ENCODE peak calls at places on chromosomes 12 and 14, in ten cellular contexts. One of them, this sample, is unnamed.

GRCh38 chr12:1369460-1369859 is 224.9 kb downstream of the FBXL14 start:
- DNase-seq in OCI-LY7: no peak
- DNase-seq in Calu3: no peak
- DNase-seq in Panc1: no peak
- DNase-seq in nephron progenitor cell: no peak
- DNase-seq in NB4: no peak
- DNase-seq in endothelial cell: no peak
- DNase-seq in right lobe of liver: no peak
- DNase-seq in kidney epithelial cell: no peak
- DNase-seq in dorsolateral prefrontal cortex: no peak
- DNase-seq in this sample: no peak

GRCh38 chr14:22433059-22433458 is 156.0 kb downstream of the DAD1 start:
- DNase-seq in OCI-LY7: peak
- DNase-seq in Calu3: no peak
- DNase-seq in Panc1: no peak
- DNase-seq in nephron progenitor cell: no peak
- DNase-seq in NB4: no peak
- DNase-seq in endothelial cell: no peak
- DNase-seq in right lobe of liver: no peak
- DNase-seq in kidney epithelial cell: no peak
- DNase-seq in dorsolateral prefrontal cortex: no peak
- DNase-seq in this sample: no peak

GRCh38 chr12:107457536-107457935 is 228.1 kb upstream of the PWP1 start:
- DNase-seq in OCI-LY7: no peak
- DNase-seq in Calu3: no peak
- DNase-seq in Panc1: no peak
- DNase-seq in nephron progenitor cell: no peak
- DNase-seq in NB4: no peak
- DNase-seq in endothelial cell: no peak
- DNase-seq in right lobe of liver: no peak
- DNase-seq in kidney epithelial cell: no peak
- DNase-seq in dorsolateral prefrontal cortex: no peak
- DNase-seq in this sample: no peak

GRCh38 chr12:104011265-104011664 is 38.7 kb downstream of the GLT8D2 start:
- DNase-seq in OCI-LY7: no peak
- DNase-seq in Calu3: peak
- DNase-seq in Panc1: peak
- DNase-seq in nephron progenitor cell: no peak
- DNase-seq in NB4: no peak
- DNase-seq in endothelial cell: no peak
- DNase-seq in right lobe of liver: no peak
- DNase-seq in kidney epithelial cell: peak
- DNase-seq in dorsolateral prefrontal cortex: no peak
- DNase-seq in this sample: no peak

GRCh38 chr12:68557011-68557715 is 53.5 kb upstream of the RAP1B start:
- DNase-seq in OCI-LY7: no peak
- DNase-seq in Calu3: no peak
- DNase-seq in Panc1: no peak
- DNase-seq in nephron progenitor cell: no peak
- DNase-seq in NB4: no peak
- DNase-seq in endothelial cell: no peak
- DNase-seq in right lobe of liver: no peak
- DNase-seq in kidney epithelial cell: no peak
- DNase-seq in dorsolateral prefrontal cortex: no peak
- DNase-seq in this sample: no peak

GRCh38 chr14:73752297-73752992 is 38.3 kb upstream of the PNMA1 start:
- DNase-seq in OCI-LY7: peak
- DNase-seq in Calu3: peak
- DNase-seq in Panc1: no peak
- DNase-seq in nephron progenitor cell: no peak
- DNase-seq in NB4: peak
- DNase-seq in endothelial cell: no peak
- DNase-seq in right lobe of liver: peak
- DNase-seq in kidney epithelial cell: no peak
- DNase-seq in dorsolateral prefrontal cortex: peak
- DNase-seq in this sample: no peak

GRCh38 chr12:130677957-130678558 is 38.0 kb downstream of the RIMBP2 start:
- DNase-seq in OCI-LY7: no peak
- DNase-seq in Calu3: no peak
- DNase-seq in Panc1: no peak
- DNase-seq in nephron progenitor cell: no peak
- DNase-seq in NB4: no peak
- DNase-seq in endothelial cell: no peak
- DNase-seq in right lobe of liver: no peak
- DNase-seq in kidney epithelial cell: no peak
- DNase-seq in dorsolateral prefrontal cortex: no peak
- DNase-seq in this sample: no peak

GRCh38 chr14:25431211-25432076 is 381.5 kb upstream of the STXBP6 start:
- DNase-seq in OCI-LY7: peak
- DNase-seq in Calu3: no peak
- DNase-seq in Panc1: no peak
- DNase-seq in nephron progenitor cell: peak
- DNase-seq in NB4: peak
- DNase-seq in endothelial cell: peak
- DNase-seq in right lobe of liver: peak
- DNase-seq in kidney epithelial cell: no peak
- DNase-seq in dorsolateral prefrontal cortex: no peak
- DNase-seq in this sample: no peak

GRCh38 chr12:42091769-42092168 is 52.9 kb downstream of the GXYLT1 start:
- DNase-seq in OCI-LY7: no peak
- DNase-seq in Calu3: no peak
- DNase-seq in Panc1: no peak
- DNase-seq in nephron progenitor cell: no peak
- DNase-seq in NB4: no peak
- DNase-seq in endothelial cell: no peak
- DNase-seq in right lobe of liver: no peak
- DNase-seq in kidney epithelial cell: no peak
- DNase-seq in dorsolateral prefrontal cortex: no peak
- DNase-seq in this sample: no peak

GRCh38 chr12:53052419-53053222 is 2.8 kb downstream of the TNS2 start:
- DNase-seq in OCI-LY7: no peak
- DNase-seq in Calu3: peak
- DNase-seq in Panc1: no peak
- DNase-seq in nephron progenitor cell: no peak
- DNase-seq in NB4: no peak
- DNase-seq in endothelial cell: no peak
- DNase-seq in right lobe of liver: peak
- DNase-seq in kidney epithelial cell: no peak
- DNase-seq in dorsolateral prefrontal cortex: peak
- DNase-seq in this sample: no peak

GRCh38 chr12:110453569-110454296 is 3.6 kb upstream of the ARPC3 start:
- DNase-seq in OCI-LY7: no peak
- DNase-seq in Calu3: no peak
- DNase-seq in Panc1: no peak
- DNase-seq in nephron progenitor cell: no peak
- DNase-seq in NB4: no peak
- DNase-seq in endothelial cell: no peak
- DNase-seq in right lobe of liver: no peak
- DNase-seq in kidney epithelial cell: no peak
- DNase-seq in dorsolateral prefrontal cortex: no peak
- DNase-seq in this sample: no peak

GRCh38 chr12:47636908-47637780 is 68.7 kb downstream of the RPAP3 start:
- DNase-seq in OCI-LY7: peak
- DNase-seq in Calu3: peak
- DNase-seq in Panc1: no peak
- DNase-seq in nephron progenitor cell: peak
- DNase-seq in NB4: peak
- DNase-seq in endothelial cell: no peak
- DNase-seq in right lobe of liver: peak
- DNase-seq in kidney epithelial cell: no peak
- DNase-seq in dorsolateral prefrontal cortex: no peak
- DNase-seq in this sample: peak
- TF ChIP-seq CTCF in OCI-LY7: peak
- TF ChIP-seq CTCF in Calu3: peak
- TF ChIP-seq CTCF in Panc1: peak
- TF ChIP-seq CTCF in nephron progenitor cell: peak
- TF ChIP-seq CTCF in NB4: peak
- TF ChIP-seq CTCF in endothelial cell: peak
- TF ChIP-seq CTCF in right lobe of liver: peak
- TF ChIP-seq CTCF in kidney epithelial cell: peak
- TF ChIP-seq CTCF in dorsolateral prefrontal cortex: no peak
- TF ChIP-seq CTCF in this sample: peak

DNA sequence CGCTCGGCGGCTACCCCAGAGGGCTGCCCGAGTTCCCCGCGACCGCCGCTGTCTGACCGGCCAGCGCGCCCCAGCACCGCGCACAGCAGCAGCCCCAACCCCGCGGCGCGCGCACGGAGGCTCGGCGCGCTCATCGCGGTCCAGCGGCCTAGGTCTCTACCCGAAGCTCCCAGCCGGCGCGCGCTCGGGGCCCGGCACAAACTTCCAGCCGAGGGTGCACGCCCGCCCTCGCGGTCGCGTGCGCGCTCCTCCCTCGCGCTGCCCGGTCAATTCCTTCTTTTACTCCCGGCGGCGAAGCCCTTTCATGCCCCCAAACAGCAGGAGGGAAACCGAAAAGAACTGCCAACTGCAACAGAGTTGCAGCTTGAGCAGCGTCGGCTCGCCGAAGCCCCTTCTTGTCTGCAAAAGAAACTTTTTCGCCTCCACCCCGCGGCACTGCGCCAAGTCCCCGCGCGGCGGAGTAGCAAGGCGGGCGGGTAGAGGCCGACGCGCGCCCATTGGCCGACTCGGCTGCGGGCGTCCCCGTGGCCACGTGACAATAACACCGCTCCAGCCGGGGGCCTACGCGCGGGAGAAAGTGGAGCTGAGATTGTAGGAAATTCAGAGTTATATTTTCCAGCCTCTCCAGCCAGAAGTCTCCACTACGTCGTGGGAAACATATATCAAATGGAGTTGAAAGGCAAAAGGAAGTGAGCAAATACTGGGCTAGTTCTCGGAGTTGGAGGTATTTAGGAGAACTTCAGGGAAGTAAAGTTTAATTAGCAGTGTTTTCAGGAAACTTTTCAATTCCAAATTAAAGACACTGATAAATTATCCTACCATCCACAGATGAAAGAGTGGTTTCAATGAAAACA is at the start of gene LRIG3:
- DNase-seq in OCI-LY7: no peak
- DNase-seq in Calu3: peak
- DNase-seq in Panc1: peak
- DNase-seq in nephron progenitor cell: peak
- DNase-seq in NB4: no peak
- DNase-seq in endothelial cell: peak
- DNase-seq in right lobe of liver: peak
- DNase-seq in kidney epithelial cell: peak
- DNase-seq in dorsolateral prefrontal cortex: peak
- DNase-seq in this sample: no peak
- TF ChIP-seq CTCF in OCI-LY7: no peak
- TF ChIP-seq CTCF in Calu3: no peak
- TF ChIP-seq CTCF in Panc1: no peak
- TF ChIP-seq CTCF in nephron progenitor cell: no peak
- TF ChIP-seq CTCF in NB4: no peak
- TF ChIP-seq CTCF in endothelial cell: peak
- TF ChIP-seq CTCF in right lobe of liver: no peak
- TF ChIP-seq CTCF in kidney epithelial cell: peak
- TF ChIP-seq CTCF in dorsolateral prefrontal cortex: no peak
- TF ChIP-seq CTCF in this sample: no peak

GRCh38 chr14:39428118-39428517 is 4.1 kb downstream of the FBXO33 start:
- DNase-seq in OCI-LY7: no peak
- DNase-seq in Calu3: no peak
- DNase-seq in Panc1: no peak
- DNase-seq in nephron progenitor cell: no peak
- DNase-seq in NB4: no peak
- DNase-seq in endothelial cell: no peak
- DNase-seq in right lobe of liver: no peak
- DNase-seq in kidney epithelial cell: no peak
- DNase-seq in dorsolateral prefrontal cortex: no peak
- DNase-seq in this sample: no peak

GRCh38 chr14:39430762-39431415 is 1.3 kb downstream of the FBXO33 start:
- DNase-seq in OCI-LY7: peak
- DNase-seq in Calu3: no peak
- DNase-seq in Panc1: no peak
- DNase-seq in nephron progenitor cell: peak
- DNase-seq in NB4: peak
- DNase-seq in endothelial cell: no peak
- DNase-seq in right lobe of liver: no peak
- DNase-seq in kidney epithelial cell: no peak
- DNase-seq in dorsolateral prefrontal cortex: no peak
- DNase-seq in this sample: no peak

GRCh38 chr14:39425947-39426346 is 6.3 kb downstream of the FBXO33 start:
- DNase-seq in OCI-LY7: no peak
- DNase-seq in Calu3: no peak
- DNase-seq in Panc1: no peak
- DNase-seq in nephron progenitor cell: no peak
- DNase-seq in NB4: no peak
- DNase-seq in endothelial cell: no peak
- DNase-seq in right lobe of liver: no peak
- DNase-seq in kidney epithelial cell: no peak
- DNase-seq in dorsolateral prefrontal cortex: no peak
- DNase-seq in this sample: no peak

GRCh38 chr14:39423793-39424192 is 8.4 kb downstream of the FBXO33 start:
- DNase-seq in OCI-LY7: no peak
- DNase-seq in Calu3: no peak
- DNase-seq in Panc1: no peak
- DNase-seq in nephron progenitor cell: no peak
- DNase-seq in NB4: no peak
- DNase-seq in endothelial cell: no peak
- DNase-seq in right lobe of liver: no peak
- DNase-seq in kidney epithelial cell: no peak
- DNase-seq in dorsolateral prefrontal cortex: no peak
- DNase-seq in this sample: no peak

DNA sequence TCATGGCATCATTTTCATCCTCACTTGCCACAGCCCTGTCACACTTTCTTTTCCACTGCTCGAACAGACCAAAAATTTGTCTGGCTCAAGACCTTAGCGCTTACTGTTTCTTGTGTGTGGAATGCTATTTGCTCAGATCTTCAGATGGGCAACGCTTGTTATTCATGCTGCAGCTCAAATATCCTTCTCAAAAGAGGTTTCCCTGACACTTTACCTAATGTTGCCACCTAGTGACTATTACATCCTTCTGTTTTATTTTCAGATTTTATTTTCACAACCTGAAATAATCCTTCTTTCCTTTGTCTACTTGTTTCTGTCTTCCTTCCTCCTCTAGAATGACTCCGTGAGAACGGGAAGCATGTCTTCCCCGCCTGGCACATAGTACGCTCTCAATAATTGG is 5.6 kb downstream of the FBXO33 start:
- DNase-seq in OCI-LY7: peak
- DNase-seq in Calu3: no peak
- DNase-seq in Panc1: peak
- DNase-seq in nephron progenitor cell: no peak
- DNase-seq in NB4: peak
- DNase-seq in endothelial cell: no peak
- DNase-seq in right lobe of liver: no peak
- DNase-seq in kidney epithelial cell: peak
- DNase-seq in dorsolateral prefrontal cortex: no peak
- DNase-seq in this sample: no peak
- TF ChIP-seq CTCF in OCI-LY7: peak
- TF ChIP-seq CTCF in Calu3: no peak
- TF ChIP-seq CTCF in Panc1: peak
- TF ChIP-seq CTCF in nephron progenitor cell: no peak
- TF ChIP-seq CTCF in NB4: no peak
- TF ChIP-seq CTCF in endothelial cell: no peak
- TF ChIP-seq CTCF in right lobe of liver: peak
- TF ChIP-seq CTCF in kidney epithelial cell: peak
- TF ChIP-seq CTCF in dorsolateral prefrontal cortex: no peak
- TF ChIP-seq CTCF in this sample: no peak

GRCh38 chr14:68547305-68548193 is 245.3 kb downstream of the ZFP36L1 start:
- DNase-seq in OCI-LY7: no peak
- DNase-seq in Calu3: no peak
- DNase-seq in Panc1: peak
- DNase-seq in nephron progenitor cell: no peak
- DNase-seq in NB4: no peak
- DNase-seq in endothelial cell: no peak
- DNase-seq in right lobe of liver: no peak
- DNase-seq in kidney epithelial cell: no peak
- DNase-seq in dorsolateral prefrontal cortex: no peak
- DNase-seq in this sample: no peak
- TF ChIP-seq CTCF in OCI-LY7: no peak
- TF ChIP-seq CTCF in Calu3: no peak
- TF ChIP-seq CTCF in Panc1: no peak
- TF ChIP-seq CTCF in nephron progenitor cell: no peak
- TF ChIP-seq CTCF in NB4: no peak
- TF ChIP-seq CTCF in endothelial cell: no peak
- TF ChIP-seq CTCF in right lobe of liver: no peak
- TF ChIP-seq CTCF in kidney epithelial cell: peak
- TF ChIP-seq CTCF in dorsolateral prefrontal cortex: no peak
- TF ChIP-seq CTCF in this sample: no peak